ENCODE peak calls at places on chromosomes 12 and 14, in eight cellular contexts. J is astrocyte, R is BE2C, N is heart right ventricle, Y is AG10803, G is foreskin fibroblast, C is epithelial cell of esophagus, A is uterus. M is an unnamed sample.

GRCh38 chr12:32548691-32549412 is 130.2 kb upstream of the DNM1L start:
- DNase-seq in C (no peak), N (peak; percentile 61), G (peak; percentile 91), Y (peak; percentile 93), A (peak; percentile 20), R (no peak), J (peak; percentile 93), M (peak; percentile 96)

GRCh38 chr12:25195056-25195971 is at the start of the genes DNAI7 and ETFRF1:
- DNase-seq in G (peak; percentile 89), R (peak; percentile 100), C (peak; percentile 94), J (peak; percentile 86), A (peak; percentile 98), Y (peak; percentile 91), N (peak; percentile 98), M (peak; percentile 90)

GRCh38 chr12:124921200-124922008 is 7.0 kb upstream of the UBC start:
- DNase-seq in N (peak; percentile 44), G (peak; percentile 58), A (no peak), Y (peak; percentile 61), C (peak; percentile 81), R (peak; percentile 76), J (peak; percentile 41), M (peak; percentile 82)

GRCh38 chr12:6810758-6811157 is 10.9 kb upstream of the GPR162 start:
- DNase-seq in C (no peak), A (no peak), G (no peak), Y (no peak), N (no peak), R (no peak), J (no peak), M (no peak)

GRCh38 chr14:32306549-32306948 is 22.5 kb upstream of the AKAP6 start:
- DNase-seq in G (no peak), N (no peak), J (no peak), R (no peak), C (peak; percentile 36), Y (no peak), A (no peak), M (no peak)

GRCh38 chr12:68591716-68592437 is 18.8 kb upstream of the RAP1B start:
- DNase-seq in C (no peak), G (no peak), Y (no peak), R (no peak), A (no peak), J (no peak), N (no peak), M (no peak)

GRCh38 chr12:73892181-73892580 is 645.5 kb upstream of the ATXN7L3B start:
- DNase-seq in A (no peak), N (no peak), Y (no peak), J (no peak), C (peak; percentile 53), G (no peak), R (no peak), M (peak; percentile 3)

GRCh38 chr12:132593938-132594358 is 16.4 kb downstream of the LRCOL1 start:
- DNase-seq in N (peak; percentile 91), A (peak; percentile 88), C (peak; percentile 86), R (peak; percentile 98), Y (peak; percentile 84), J (peak; percentile 90), G (peak; percentile 94), M (peak; percentile 88)

GRCh38 chr14:86852530-86852929 is 1140.5 kb downstream of the GALC start:
- DNase-seq in N (no peak), G (peak; percentile 24), R (no peak), J (peak; percentile 77), A (no peak), Y (no peak), C (no peak), M (no peak)

GRCh38 chr12:12757121-12757520 is 28.3 kb upstream of the APOLD1 start:
- DNase-seq in J (no peak), Y (no peak), R (no peak), G (no peak), C (no peak), N (no peak), A (no peak), M (no peak)

GRCh38 chr12:32261638-32262037 is 137.7 kb upstream of the FGD4 start:
- DNase-seq in G (no peak), Y (no peak), R (no peak), J (no peak), A (no peak), C (no peak), N (no peak), M (peak; percentile 19)

GRCh38 chr12:15700595-15700994 is 88.6 kb downstream of the EPS8 start:
- DNase-seq in R (no peak), A (no peak), J (peak; percentile 96), C (peak; percentile 80), N (peak; percentile 25), G (peak; percentile 80), Y (peak; percentile 91), M (peak; percentile 94)

GRCh38 chr12:49783917-49784676 is 42.7 kb downstream of the TMBIM6 start:
- DNase-seq in J (peak; percentile 63), C (no peak), G (peak; percentile 87), R (no peak), A (no peak), Y (peak; percentile 79), N (no peak), M (peak; percentile 88)

GRCh38 chr12:11886339-11886738 is 184.4 kb upstream of the BCL2L14 start:
- DNase-seq in C (peak; percentile 93), A (no peak), N (no peak), G (no peak), R (no peak), J (no peak), Y (no peak), M (no peak)

GRCh38 chr12:15592934-15593333 is 196.3 kb downstream of the EPS8 start:
- DNase-seq in Y (no peak), G (no peak), R (no peak), A (no peak), N (no peak), C (no peak), J (peak; percentile 7), M (peak; percentile 44)

DNA sequence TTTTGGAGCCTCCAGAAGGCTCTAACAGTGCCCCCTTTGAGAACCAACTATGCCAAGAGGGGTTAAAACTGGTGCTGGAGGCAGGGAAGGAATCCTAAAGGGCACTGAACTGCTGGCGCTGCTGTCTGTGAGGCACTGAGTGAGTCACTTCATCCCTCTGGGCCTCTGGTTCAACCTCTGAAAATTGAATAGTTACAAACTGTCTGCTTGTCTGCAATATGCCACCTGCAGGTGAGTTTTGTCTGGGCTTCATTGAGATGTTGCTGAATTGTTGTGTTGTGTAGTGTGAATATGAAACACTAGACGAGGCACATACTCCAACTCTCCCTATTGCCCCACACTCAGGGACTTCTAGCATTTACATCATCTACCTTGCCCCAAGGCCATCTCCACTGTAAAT is 68.0 kb downstream of the GRIN2B start:
- DNase-seq in R (no peak), Y (no peak), G (no peak), J (no peak), C (peak; percentile 2), A (no peak), N (no peak), M (no peak)
- TF ChIP-seq CTCF in R (no peak), Y (no peak), G (no peak), J (no peak), C (no peak), A (no peak), N (no peak), M (no peak)

GRCh38 chr12:28024231-28024995 is 51.9 kb upstream of the PTHLH start:
- DNase-seq in R (no peak), A (no peak), J (peak; percentile 93), Y (peak; percentile 87), C (peak; percentile 91), G (peak; percentile 54), N (no peak), M (peak; percentile 49)
- H3K4me3 ChIP-seq in R (no peak overlapping the region), A (no peak overlapping the region), J (no peak overlapping the region), Y (no peak overlapping the region), C (no peak overlapping the region), G (no peak overlapping the region), N (no peak overlapping the region), M (no peak overlapping the region)

GRCh38 chr12:80188566-80188965 is 89.2 kb downstream of the OTOGL start:
- DNase-seq in A (no peak), J (no peak), G (no peak), R (no peak), Y (no peak), C (no peak), N (no peak), M (peak; percentile 16)

GRCh38 chr12:80187660-80188090 is 88.3 kb downstream of the OTOGL start:
- DNase-seq in A (peak; percentile 39), Y (peak; percentile 40), J (peak; percentile 62), R (no peak), G (peak; percentile 68), N (peak; percentile 77), C (peak; percentile 20), M (peak; percentile 43)

GRCh38 chr12:80183939-80184338 is 84.6 kb downstream of the OTOGL start:
- DNase-seq in J (no peak), C (peak; percentile 27), G (peak; percentile 71), N (no peak), R (no peak), Y (peak; percentile 38), A (no peak), M (no peak)

GRCh38 chr12:80189241-80189640 is 89.9 kb downstream of the OTOGL start:
- DNase-seq in A (no peak), R (no peak), C (no peak), Y (peak; percentile 90), J (peak; percentile 92), N (no peak), G (peak; percentile 79), M (peak; percentile 93)

DNA sequence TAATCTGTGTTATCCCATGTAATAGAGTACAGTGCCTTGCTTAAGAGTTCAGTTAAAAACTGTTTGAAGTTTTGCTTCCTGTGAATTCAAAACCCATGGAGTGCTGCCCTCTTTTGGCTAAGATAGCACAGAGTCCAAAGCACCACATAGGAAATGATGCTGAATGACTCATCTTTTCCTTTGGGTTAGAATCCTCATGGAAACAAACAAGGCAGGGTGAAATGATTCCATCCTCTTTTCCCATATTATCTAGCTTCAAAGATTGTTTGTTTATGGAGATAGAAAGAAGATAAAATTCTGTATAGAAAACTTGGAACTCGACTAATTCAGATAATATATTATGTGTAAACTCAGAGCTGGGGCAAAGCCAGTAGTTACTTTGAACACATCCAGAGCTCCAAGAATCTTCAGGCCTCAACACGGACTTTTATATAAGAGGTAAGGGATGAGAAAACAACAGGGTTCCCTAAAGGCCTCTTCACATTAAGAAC is 87.4 kb downstream of the OTOGL start:
- DNase-seq in G (peak; percentile 86), N (peak; percentile 83), C (peak; percentile 85), A (peak; percentile 82), R (peak; percentile 44), J (peak; percentile 92), Y (peak; percentile 92), M (peak; percentile 98)
- TF ChIP-seq CTCF in G (peak; percentile 77), N (peak; percentile 72), C (peak; percentile 90), A (peak; percentile 91), R (peak; percentile 87), J (peak; percentile 91), Y (peak; percentile 94), M (peak; percentile 75)

DNA sequence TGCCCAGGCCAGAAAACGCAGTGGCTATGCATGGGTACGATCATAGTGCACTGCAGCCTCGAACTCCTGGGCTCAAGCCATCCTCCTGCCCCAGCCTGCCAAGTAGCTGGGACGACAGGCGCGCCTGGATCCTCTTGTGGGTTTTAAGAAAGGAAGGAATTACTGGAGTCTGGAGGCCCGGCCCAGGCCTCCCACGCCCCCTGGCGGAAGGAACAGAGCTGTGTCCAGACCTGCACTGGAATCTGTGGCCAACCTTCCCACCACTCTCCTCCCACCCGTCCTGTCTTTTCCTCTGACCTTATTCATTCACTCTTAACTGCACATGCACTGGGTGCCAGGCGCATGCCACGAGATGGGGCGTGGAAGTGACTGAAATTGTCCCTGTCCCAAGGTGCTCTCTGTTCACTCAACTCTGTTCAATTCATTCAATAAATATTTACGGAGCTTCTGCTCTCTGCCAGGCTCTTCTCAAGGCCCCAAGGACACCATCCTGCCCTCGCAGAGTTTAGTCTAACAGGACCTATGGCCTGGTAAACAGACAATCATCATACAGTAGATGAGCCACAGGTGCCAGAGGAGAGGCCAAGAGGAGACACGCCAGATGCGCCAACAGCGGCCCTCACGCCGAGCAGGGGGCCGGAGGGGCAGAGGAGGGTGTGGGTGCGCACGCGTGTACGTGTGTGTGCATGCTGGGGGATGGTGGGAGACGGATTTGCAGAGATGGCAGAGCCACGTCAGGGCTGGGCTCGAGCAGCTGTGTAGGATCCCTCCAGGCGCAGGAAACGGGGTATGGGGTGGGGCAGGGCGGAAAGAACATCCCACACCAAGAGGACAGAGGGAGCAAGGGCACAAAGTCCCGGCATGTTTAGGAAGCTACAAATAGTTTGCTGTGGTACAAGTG is 13.7 kb upstream of the TMEM106C start:
- DNase-seq in Y (peak; percentile 87), A (peak; percentile 51), R (peak; percentile 82), C (peak; percentile 85), N (peak; percentile 63), J (peak; percentile 56), G (peak; percentile 66), M (peak; percentile 81)
- H3K4me3 ChIP-seq in Y (no peak overlapping the region), A (no peak overlapping the region), R (no peak overlapping the region), C (no peak overlapping the region), N (no peak overlapping the region), J (no peak overlapping the region), G (no peak overlapping the region), M (no peak overlapping the region)